ENCODE peak calls at places on chromosomes 12 and 14, in five cellular contexts. E, Z, H, F and W are unnamed samples.

GRCh38 chr12:94207467-94208432 is 59.4 kb downstream of the PLXNC1 start:
- DNase-seq in H (no peak), Z (no peak), F (no peak), E (no peak), W (peak; percentile 37)

GRCh38 chr12:11927311-11927935 is 143.3 kb upstream of the BCL2L14 start:
- DNase-seq in Z (no peak), E (no peak), H (no peak), F (no peak), W (no peak)

GRCh38 chr14:105602799-105603763 is 76.7 kb downstream of the TMEM121 start:
- DNase-seq in H (peak; percentile 13), F (no peak), Z (no peak), E (no peak), W (no peak)

GRCh38 chr12:131046813-131047788 is 93.4 kb downstream of the ADGRD1 start:
- DNase-seq in E (no peak), Z (no peak), H (no peak), F (no peak), W (no peak)

GRCh38 chr12:92034858-92035401 is 110.7 kb downstream of the BTG1 start:
- DNase-seq in Z (peak; percentile 44), E (no peak), H (no peak), F (peak; percentile 40), W (no peak)

GRCh38 chr12:12890815-12891645 is at the start of gene GPRC5A:
- DNase-seq in F (peak; percentile 68), H (peak; percentile 58), E (peak; percentile 75), Z (peak; percentile 30), W (no peak)

GRCh38 chr14:97025722-97026121 is 228.5 kb downstream of the VRK1 start:
- DNase-seq in F (no peak), H (no peak), Z (no peak), E (peak; percentile 54), W (no peak)

GRCh38 chr12:31965090-31965489 is 5.9 kb downstream of the RESF1 start:
- DNase-seq in H (no peak), F (no peak), E (no peak), Z (no peak), W (no peak)

GRCh38 chr12:108783446-108783845 is 52.1 kb upstream of the CORO1C start:
- DNase-seq in Z (no peak), H (peak; percentile 53), F (no peak), E (no peak), W (no peak)

GRCh38 chr12:76375470-76375869 is 27.3 kb upstream of the BBS10 start:
- DNase-seq in F (no peak), Z (peak; percentile 5), H (no peak), E (no peak), W (no peak)

GRCh38 chr12:65334534-65334933 is 56.1 kb downstream of the MSRB3 start:
- DNase-seq in Z (no peak), F (no peak), H (no peak), E (no peak), W (no peak)

GRCh38 chr12:121889267-121889624 is 656 bp downstream of the PSMD9 start:
- DNase-seq in Z (no peak), H (no peak), F (no peak), E (no peak), W (no peak)

GRCh38 chr12:61348871-61349270 is 911.3 kb upstream of the USP15 start:
- DNase-seq in Z (no peak), H (no peak), E (no peak), F (no peak), W (no peak)

GRCh38 chr14:91722386-91722785 is 9.5 kb downstream of the CATSPERB start:
- DNase-seq in H (no peak), Z (no peak), E (no peak), F (no peak), W (no peak)

GRCh38 chr12:71685961-71686657 is at the start of gene TMEM19:
- DNase-seq in F (peak; percentile 91), E (peak; percentile 86), Z (peak; percentile 79), H (peak; percentile 90), W (peak; percentile 65)
- TF ChIP-seq POLR2AphosphoS5 in F (peak; percentile 67), E (peak; percentile 92), Z (peak; percentile 79), H (peak; percentile 67), W (peak; percentile 70)

DNA sequence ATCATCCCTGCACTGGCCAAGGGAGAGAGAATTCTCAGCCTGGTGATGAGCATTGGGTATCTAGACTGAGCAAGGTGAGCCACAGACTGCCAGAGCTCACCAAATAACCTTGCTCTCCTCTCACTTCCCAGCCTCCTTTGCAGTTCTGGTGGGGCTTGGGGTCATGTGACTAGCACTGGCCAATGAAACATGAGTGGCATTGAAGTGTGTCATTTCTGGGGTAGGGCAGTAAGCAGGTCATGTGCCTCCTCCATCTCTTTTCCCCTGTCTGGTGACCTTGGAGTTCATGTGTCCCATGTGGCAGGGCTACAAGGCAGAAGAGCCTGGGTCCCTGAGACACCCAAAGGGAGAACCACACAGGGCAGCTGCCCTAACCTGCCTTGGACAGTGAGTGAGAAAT is 3.6 kb upstream of the KRT72 start:
- DNase-seq in F (no peak), E (peak; percentile 17), Z (no peak), H (peak; percentile 48), W (no peak)
- TF ChIP-seq TAF1 in F (no peak), E (no peak), Z (no peak), H (no peak), W (no peak)

GRCh38 chr12:6959376-6960290 is 8.5 kb downstream of the PTPN6 start:
- DNase-seq in Z (no peak), F (no peak), E (no peak), H (no peak), W (no peak)

GRCh38 chr12:6957151-6957701 is 6.1 kb downstream of the PTPN6 start:
- DNase-seq in H (no peak), Z (no peak), E (no peak), F (peak; percentile 15), W (no peak)

GRCh38 chr12:6957741-6958608 is 6.8 kb downstream of the PTPN6 start:
- DNase-seq in F (no peak), Z (no peak), H (no peak), E (no peak), W (no peak)

GRCh38 chr12:6960291-6961277 is 9.4 kb downstream of the PTPN6 start:
- DNase-seq in Z (no peak), E (no peak), F (peak; percentile 38), H (no peak), W (no peak)

DNA sequence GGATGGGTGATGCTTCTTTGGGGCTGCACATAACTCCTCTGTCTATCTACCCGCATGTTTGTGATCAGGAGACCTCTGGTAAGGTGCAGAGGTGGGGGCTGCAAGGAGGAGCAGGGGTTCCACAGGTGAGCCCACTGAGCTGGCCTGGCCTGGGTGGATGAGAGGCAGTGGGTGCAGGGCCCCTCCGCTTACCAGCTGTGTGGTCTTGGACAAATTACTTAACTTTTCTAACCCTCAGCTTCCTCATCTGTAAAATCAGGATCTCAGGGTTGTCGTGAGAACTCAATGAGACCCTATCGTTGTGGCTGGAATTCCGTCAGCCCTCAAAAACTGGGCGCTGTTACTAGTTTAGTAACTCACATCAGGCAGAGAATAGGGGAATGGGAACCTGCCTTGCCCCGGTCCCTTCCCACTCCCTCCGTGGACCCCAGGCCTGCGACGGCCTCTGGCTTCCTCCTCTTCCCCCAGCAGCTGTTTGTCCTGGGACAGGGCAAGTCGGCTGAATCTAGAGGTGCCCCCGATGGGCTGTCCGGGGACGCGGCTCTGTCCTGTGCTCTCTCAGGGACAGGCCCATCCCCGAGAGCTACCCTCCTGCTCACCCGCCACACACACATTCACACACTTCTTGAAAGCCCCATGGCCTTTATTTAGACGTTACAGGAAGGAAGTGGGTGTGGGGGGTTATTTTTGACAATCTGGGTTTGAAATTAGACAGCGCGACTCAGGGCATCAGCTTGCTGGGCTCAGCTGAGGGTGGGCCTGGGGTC is 7.6 kb downstream of the PTPN6 start:
- DNase-seq in F (peak; percentile 16), H (no peak), E (no peak), Z (no peak), W (no peak)
- TF ChIP-seq POLR2AphosphoS5 in F (no peak), H (no peak), E (no peak), Z (no peak), W (peak; percentile 80)

GRCh38 chr14:31024577-31025334 is 693 bp upstream of the AP4S1 start:
- DNase-seq in H (no peak), E (no peak), F (no peak), Z (no peak), W (no peak)
- TF ChIP-seq TAF1 in H (no peak), E (no peak), F (no peak), Z (no peak), W (no peak)

DNA sequence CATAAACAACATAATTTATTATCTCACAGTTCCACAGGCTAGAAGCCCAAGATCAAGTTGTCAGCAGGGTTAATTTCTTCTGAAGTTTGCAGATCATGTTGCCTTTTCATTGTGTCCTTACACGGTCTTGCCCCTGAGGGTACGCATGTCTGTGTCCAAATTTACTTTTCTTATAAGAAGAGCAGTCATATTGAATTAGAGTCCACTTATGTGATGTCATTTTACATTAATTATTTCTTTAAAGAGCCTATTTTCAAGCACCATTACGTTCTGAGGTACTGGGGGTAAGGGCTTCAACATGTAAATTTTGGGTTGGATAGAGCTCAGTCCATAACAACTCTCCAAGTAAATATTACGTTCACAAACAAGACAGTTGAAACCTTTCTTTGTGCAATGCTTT is 236.6 kb upstream of the OR4E1 start:
- DNase-seq in Z (no peak), F (no peak), E (no peak), H (no peak), W (no peak)
- TF ChIP-seq POLR2AphosphoS5 in Z (no peak), F (no peak), E (no peak), H (no peak), W (no peak)

GRCh38 chr12:49716546-49716945 is 9.3 kb upstream of the FMNL3 start:
- DNase-seq in Z (no peak), H (no peak), E (no peak), F (no peak), W (peak; percentile 31)

GRCh38 chr12:49720214-49720613 is 13.0 kb upstream of the FMNL3 start:
- DNase-seq in H (no peak), E (no peak), Z (peak; percentile 52), F (no peak), W (no peak)
- TF ChIP-seq TAF1 in H (no peak), E (no peak), Z (no peak), F (no peak), W (no peak)